ENCODE peak calls at places on chromosome 11, in five cellular contexts. D, K, I, N and M are unnamed samples.

GRCh38 chr11:70304208-70304603 is 33.7 kb downstream of the PPFIA1 start:
- DNase-seq in D (no peak), K (no peak), I (no peak), N (no peak), M (no peak)

GRCh38 chr11:117824571-117825537 is at the start of gene FXYD2:
- DNase-seq in D (no peak), K (no peak), I (no peak), N (no peak), M (no peak)

GRCh38 chr11:63610604-63611394 is 3.4 kb downstream of the PLAAT3 start:
- DNase-seq in D (no peak), K (peak), I (no peak), N (no peak), M (no peak)

GRCh38 chr11:44939673-44940072 is 11.0 kb downstream of the TP53I11 start:
- DNase-seq in D (no peak), K (peak), I (no peak), N (no peak), M (no peak)

GRCh38 chr11:14275081-14275480 is 83.9 kb downstream of the RRAS2 start:
- DNase-seq in D (no peak), K (no peak), I (no peak), N (no peak), M (no peak)

GRCh38 chr11:29629281-29629680 is 387.5 kb downstream of the KCNA4 start:
- DNase-seq in D (no peak), K (peak), I (no peak), N (no peak), M (no peak)

GRCh38 chr11:10387209-10388083 is 67.6 kb upstream of the AMPD3 start:
- DNase-seq in D (no peak), K (no peak), I (no peak), N (peak), M (no peak)

GRCh38 chr11:77636738-77637344 is 753 bp downstream of the CLNS1A start:
- DNase-seq in D (no peak), K (peak), I (no peak), N (no peak), M (no peak)

GRCh38 chr11:84019576-84020194 is 733.5 kb upstream of the CCDC90B start:
- DNase-seq in D (no peak), K (no peak), I (no peak), N (peak), M (no peak)

GRCh38 chr11:64226507-64227051 is 505 bp downstream of the NUDT22 start:
- DNase-seq in D (peak), K (no peak), I (peak), N (no peak), M (peak)

GRCh38 chr11:18981897-18982296 is 42.7 kb upstream of the MRGPRX1 start:
- DNase-seq in D (no peak), K (no peak), I (no peak), N (no peak), M (no peak)

GRCh38 chr11:133778161-133778560 is 67.2 kb downstream of the SPATA19 start:
- DNase-seq in D (no peak), K (no peak), I (no peak), N (no peak), M (no peak)

GRCh38 chr11:102518296-102519094 is 12.1 kb downstream of the MMP7 start:
- DNase-seq in D (no peak), K (peak), I (no peak), N (no peak), M (no peak)
- TF ChIP-seq CTCF in D (peak), K (peak), I (no peak), N (peak), M (no peak)

DNA sequence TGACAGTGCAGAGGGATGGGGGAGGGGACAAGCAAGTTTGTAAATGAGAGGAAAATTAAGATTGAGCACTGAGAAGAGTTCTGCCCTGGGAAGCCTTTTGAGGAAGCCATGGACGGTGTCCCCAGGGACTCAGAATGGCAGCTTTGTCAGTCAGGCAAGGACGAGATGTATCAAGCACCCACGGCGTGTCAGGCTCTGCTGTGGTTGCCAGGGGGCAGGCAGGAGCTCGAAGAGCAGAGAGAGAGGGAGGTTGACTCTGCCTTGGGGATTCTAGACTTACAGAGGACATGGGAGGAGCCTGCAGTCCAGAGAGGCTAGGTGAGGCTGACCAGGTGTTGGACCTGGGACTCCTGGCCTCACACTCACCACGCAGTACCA is 29.1 kb upstream of the SYT7 start:
- DNase-seq in D (no peak), K (peak), I (no peak), N (no peak), M (no peak)
- TF ChIP-seq CTCF in D (no peak), K (peak), I (no peak), N (no peak), M (no peak)

DNA sequence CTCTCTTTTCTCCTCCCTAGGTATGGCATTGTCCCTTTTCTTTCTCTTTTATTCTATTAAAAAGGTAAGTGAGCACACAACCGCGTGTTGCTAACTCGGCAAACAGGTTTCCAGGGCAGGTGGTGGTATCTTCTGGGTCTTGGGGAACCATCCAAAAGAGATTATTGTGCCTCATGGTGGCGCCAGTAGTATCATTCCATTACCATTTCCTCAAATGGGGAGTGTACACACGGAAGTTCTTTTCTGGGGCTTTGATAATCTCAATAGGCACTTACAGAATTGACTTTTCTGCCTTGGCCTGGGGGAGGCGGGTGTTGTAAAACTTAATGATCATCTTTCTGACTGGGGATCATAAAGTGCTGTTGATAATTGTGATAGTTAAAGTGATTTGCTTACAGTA is 234.1 kb downstream of the KIRREL3 start:
- DNase-seq in D (no peak), K (no peak), I (no peak), N (no peak), M (no peak)
- TF ChIP-seq CTCF in D (peak), K (no peak), I (no peak), N (no peak), M (no peak)

GRCh38 chr11:8087756-8088155 is 6.7 kb downstream of the TUB start:
- DNase-seq in D (no peak), K (no peak), I (no peak), N (no peak), M (no peak)

GRCh38 chr11:8090756-8091155 is 9.7 kb downstream of the TUB start:
- DNase-seq in D (no peak), K (peak), I (peak), N (no peak), M (no peak)

GRCh38 chr11:8087185-8087584 is 6.2 kb downstream of the TUB start:
- DNase-seq in D (no peak), K (peak), I (no peak), N (no peak), M (no peak)

GRCh38 chr11:8091671-8092070 is 10.7 kb downstream of the TUB start:
- DNase-seq in D (no peak), K (no peak), I (no peak), N (no peak), M (no peak)

DNA sequence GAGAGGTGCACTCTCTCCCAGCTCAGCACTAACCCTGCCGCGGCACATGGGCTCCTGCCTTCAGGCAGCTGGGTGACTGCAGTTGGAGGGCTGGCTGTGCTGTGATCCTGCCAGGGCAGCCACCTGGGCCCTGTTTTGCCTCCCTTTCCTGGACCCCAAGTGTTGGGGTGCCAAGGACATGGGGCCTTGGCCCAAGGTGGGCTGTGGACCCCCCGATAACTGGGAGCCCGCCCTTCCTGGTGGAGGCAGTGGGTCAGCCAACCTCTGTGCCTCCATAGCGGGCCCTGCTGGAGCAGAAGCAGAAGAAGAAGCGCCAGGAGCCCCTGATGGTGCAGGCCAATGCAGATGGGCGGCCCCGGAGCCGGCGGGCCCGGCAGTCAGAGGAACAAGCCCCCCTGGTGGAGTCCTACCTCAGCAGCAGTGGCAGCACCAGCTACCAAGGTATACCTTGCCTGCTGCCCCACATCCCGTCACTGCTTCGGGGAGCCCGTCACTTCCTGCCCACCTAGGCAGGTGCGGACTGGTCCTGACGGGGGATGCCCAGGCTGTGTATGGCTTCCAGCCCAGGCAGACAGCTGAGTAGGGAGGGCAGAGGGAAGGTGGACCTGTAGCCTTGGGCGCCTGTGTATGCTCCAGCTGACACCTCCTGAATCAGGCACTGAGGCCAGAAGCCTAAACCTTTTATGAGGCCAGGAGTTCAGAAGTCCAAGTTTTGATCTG is 8.9 kb downstream of the TUB start:
- DNase-seq in D (no peak), K (no peak), I (no peak), N (no peak), M (no peak)
- TF ChIP-seq CTCF in D (no peak), K (no peak), I (no peak), N (no peak), M (no peak)